ENCODE peak calls at places on chromosomes 4 and X, in six cellular contexts. J, T, F, M, A and Y are unnamed samples. For H3K4me1, the result is how much of the 10 kb centered on the place peaks cover.

GRCh38 chr4:20301161-20301560 is 49.5 kb downstream of the SLIT2 start:
- DNase-seq in F (no peak), J (no peak), A (no peak), T (no peak), M (no peak), Y (no peak)

GRCh38 chrX:80335062-80335830 is 85.0 kb upstream of the TENT5D start:
- DNase-seq in A (peak), F (peak), J (peak), M (peak), T (no peak), Y (peak)

GRCh38 chr4:10917475-10918103 is 233.0 kb upstream of the CLNK start:
- DNase-seq in F (no peak), J (no peak), T (no peak), A (no peak), M (peak), Y (no peak)

GRCh38 chr4:9785926-9786325 is 4.5 kb downstream of the DRD5 start:
- DNase-seq in T (no peak), A (no peak), M (no peak), J (no peak), F (no peak), Y (no peak)

GRCh38 chrX:87727615-87728014 is 210.0 kb downstream of the KLHL4 start:
- DNase-seq in J (no peak), F (no peak), M (no peak), T (no peak), A (no peak), Y (no peak)

GRCh38 chrX:103398321-103398937 is 22.1 kb downstream of the BEX3 start:
- DNase-seq in F (no peak), T (peak), A (no peak), M (no peak), J (no peak), Y (no peak)

GRCh38 chrX:39214380-39215126 is 413.3 kb downstream of the MID1IP1 start:
- DNase-seq in F (no peak), J (no peak), A (no peak), T (no peak), M (no peak), Y (peak)

GRCh38 chr4:185395255-185395955 is at the start of gene LRP2BP:
- DNase-seq in F (no peak), J (no peak), T (no peak), A (no peak), M (no peak), Y (no peak)

GRCh38 chr4:157076578-157076947 is 613 bp downstream of the GLRB start:
- DNase-seq in A (no peak), J (peak), F (no peak), T (no peak), M (no peak), Y (peak)

GRCh38 chr4:54063224-54063623 is 1.2 kb downstream of the CHIC2 start:
- DNase-seq in M (no peak), F (no peak), J (no peak), A (no peak), T (peak), Y (no peak)

GRCh38 chr4:52958232-52958631 is 96.1 kb downstream of the RASL11B start:
- DNase-seq in T (peak), A (no peak), M (no peak), J (no peak), F (no peak), Y (no peak)
- H3K4me1 ChIP-seq in T (under half), A (under half), M (under half), J (half or more), F (under half), Y (under half)

DNA sequence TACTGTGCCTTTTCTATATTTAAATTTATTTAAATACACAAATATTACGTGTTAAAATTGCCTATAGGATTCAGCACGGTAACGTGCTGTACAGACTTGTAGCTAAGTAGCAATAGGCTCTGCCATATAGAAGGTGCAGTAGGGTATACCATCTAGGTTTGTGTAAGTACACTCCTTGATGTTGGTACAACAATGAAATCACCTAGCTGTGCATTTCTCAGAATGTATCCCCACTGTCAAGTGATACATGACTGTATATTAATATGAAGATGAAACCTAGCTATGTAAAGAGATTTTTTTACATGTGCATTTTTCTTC is 431.2 kb downstream of the KCTD8 start:
- DNase-seq in A (no peak), F (no peak), M (no peak), J (no peak), T (no peak), Y (no peak)
- TF ChIP-seq POLR2A in A (no peak), F (no peak), M (no peak), J (no peak), T (no peak), Y (no peak)

GRCh38 chrX:17560385-17560784 is 176.9 kb upstream of the SCML1 start:
- DNase-seq in F (no peak), A (no peak), M (no peak), T (no peak), J (no peak), Y (no peak)
- H3K4me1 ChIP-seq in F (under half), A (under half), M (under half), T (under half), J (under half), Y (under half)

DNA sequence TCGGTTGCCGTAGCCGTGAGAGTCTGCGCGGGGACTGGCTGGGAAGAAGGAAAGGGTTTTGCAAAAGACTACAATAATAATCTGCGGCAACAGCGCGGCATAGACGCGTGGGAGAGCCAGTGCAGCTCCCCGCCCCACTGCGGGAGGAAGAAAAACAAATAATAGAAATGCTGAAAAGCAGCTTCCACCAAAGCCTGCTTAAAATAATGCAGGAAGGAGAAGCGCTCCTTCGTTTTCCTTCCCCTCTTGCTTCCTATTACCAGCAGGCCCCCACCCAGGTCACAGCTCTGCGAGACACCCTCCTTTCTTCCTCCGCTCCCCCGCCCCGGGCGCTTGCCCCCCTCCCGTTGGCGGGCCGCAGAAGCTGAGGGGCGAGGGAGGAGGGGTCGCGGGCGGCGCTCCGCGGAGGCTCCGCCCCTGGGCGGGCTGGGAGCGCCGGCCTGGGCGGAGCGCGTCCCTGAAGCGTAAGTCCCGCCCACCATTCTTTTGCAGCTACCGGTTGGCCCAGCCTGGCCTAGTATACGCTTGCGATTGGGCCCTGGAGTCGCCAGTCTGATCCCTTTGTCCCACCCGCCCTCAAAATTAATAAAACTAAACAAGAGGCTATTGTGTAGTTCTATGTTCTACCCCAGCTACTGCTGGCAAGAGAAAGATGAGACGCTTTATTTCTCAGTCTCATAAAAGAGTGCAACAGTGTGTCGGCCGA is 636 bp upstream of the AMOT start:
- DNase-seq in F (peak), T (peak), M (peak), J (peak), A (peak), Y (peak)
- TF ChIP-seq POLR2A in F (no peak), T (no peak), M (no peak), J (no peak), A (no peak), Y (no peak)

GRCh38 chr4:67881226-67881625 is 2.6 kb downstream of the TMPRSS11D start:
- DNase-seq in J (no peak), F (no peak), M (no peak), T (no peak), A (no peak), Y (no peak)
- H3K4me1 ChIP-seq in J (under half), F (under half), M (under half), T (under half), A (under half), Y (under half)

GRCh38 chr4:6912412-6912811 is 2.8 kb downstream of the TBC1D14 start:
- DNase-seq in F (no peak), A (no peak), M (no peak), T (no peak), J (no peak), Y (no peak)
- TF ChIP-seq POLR2A in F (no peak), A (no peak), M (no peak), T (no peak), J (no peak), Y (no peak)

GRCh38 chrX:44954562-44954961 is 81.6 kb downstream of the KDM6A start:
- DNase-seq in F (no peak), A (no peak), T (no peak), M (no peak), J (no peak), Y (no peak)
- H3K4me1 ChIP-seq in F (under half), A (under half), T (under half), M (under half), J (under half), Y (under half)

GRCh38 chr4:183330841-183331240 is 8.6 kb upstream of the CLDN24 start:
- DNase-seq in J (no peak), M (no peak), F (no peak), T (no peak), A (no peak), Y (no peak)
- TF ChIP-seq POLR2A in J (no peak), M (no peak), F (no peak), T (no peak), A (no peak), Y (no peak)